ENCODE peak calls at places on chromosomes 11 and 22, in four cellular contexts. One of them, this sample, is unnamed.
A peak's percentile ranks its signal among the peaks of the same experiment; 100 is the strongest.

GRCh38 chr11:30172872-30173271 is 57.9 kb upstream of the FSHB start:
- DNase-seq in left lung: no peak
- DNase-seq in body of pancreas: no peak
- DNase-seq in IMR-90: no peak
- DNase-seq in this sample: no peak

GRCh38 chr22:46934746-46935491 is 172.5 kb downstream of the TBC1D22A start:
- DNase-seq in body of pancreas: peak; percentile 73
- DNase-seq in IMR-90: peak; percentile 98
- DNase-seq in left lung: no peak
- DNase-seq in this sample: peak; percentile 77

GRCh38 chr11:113274708-113275582 is 39.4 kb upstream of the TTC12 start:
- DNase-seq in body of pancreas: no peak
- DNase-seq in IMR-90: no peak
- DNase-seq in left lung: no peak
- DNase-seq in this sample: peak; percentile 19

GRCh38 chr22:50627452-50627913 is 469 bp downstream of the ARSA start:
- DNase-seq in body of pancreas: no peak
- DNase-seq in left lung: peak; percentile 83
- DNase-seq in IMR-90: no peak
- DNase-seq in this sample: no peak

GRCh38 chr11:469684-470667 is 19.9 kb downstream of the PTDSS2 start:
- DNase-seq in left lung: peak; percentile 79
- DNase-seq in IMR-90: peak; percentile 81
- DNase-seq in body of pancreas: peak; percentile 59
- DNase-seq in this sample: peak; percentile 71

GRCh38 chr11:13098067-13098466 is 89.0 kb downstream of the RASSF10 start:
- DNase-seq in IMR-90: no peak
- DNase-seq in body of pancreas: no peak
- DNase-seq in left lung: no peak
- DNase-seq in this sample: peak; percentile 37

GRCh38 chr11:118790357-118791014 is 478 bp downstream of the DDX6 start:
- DNase-seq in IMR-90: peak; percentile 56
- DNase-seq in left lung: peak; percentile 90
- DNase-seq in body of pancreas: peak; percentile 60
- DNase-seq in this sample: peak; percentile 58

GRCh38 chr22:50711446-50712340 is 26.3 kb upstream of the ACR start:
- DNase-seq in left lung: peak; percentile 39
- DNase-seq in IMR-90: no peak
- DNase-seq in body of pancreas: no peak
- DNase-seq in this sample: no peak

GRCh38 chr22:26357281-26357680 is 71.8 kb upstream of the ASPHD2 start:
- DNase-seq in body of pancreas: no peak
- DNase-seq in IMR-90: no peak
- DNase-seq in left lung: no peak
- DNase-seq in this sample: no peak

GRCh38 chr11:38795027-38795426 is 2197.0 kb upstream of the RAG2 start:
- DNase-seq in left lung: no peak
- DNase-seq in IMR-90: no peak
- DNase-seq in body of pancreas: no peak
- DNase-seq in this sample: no peak

GRCh38 chr11:12248330-12248729 is 129.0 kb upstream of the PARVA start:
- DNase-seq in left lung: peak; percentile 90
- DNase-seq in body of pancreas: peak; percentile 99
- DNase-seq in IMR-90: peak; percentile 57
- DNase-seq in this sample: no peak

GRCh38 chr11:120929664-120930154 is 94.2 kb upstream of the TBCEL start:
- DNase-seq in left lung: no peak
- DNase-seq in body of pancreas: peak; percentile 29
- DNase-seq in IMR-90: peak; percentile 26
- DNase-seq in this sample: peak; percentile 34

GRCh38 chr11:97739892-97740782 is 1280.6 kb upstream of the CNTN5 start:
- DNase-seq in left lung: no peak
- DNase-seq in IMR-90: peak; percentile 59
- DNase-seq in body of pancreas: no peak
- DNase-seq in this sample: no peak

GRCh38 chr22:30555282-30556210 is 9.0 kb upstream of the SEC14L6 start:
- DNase-seq in left lung: no peak
- DNase-seq in IMR-90: no peak
- DNase-seq in body of pancreas: no peak
- DNase-seq in this sample: no peak

GRCh38 chr11:61749607-61750217 is 2.7 kb upstream of the MYRF start:
- DNase-seq in left lung: no peak
- DNase-seq in IMR-90: no peak
- DNase-seq in body of pancreas: no peak
- DNase-seq in this sample: no peak

GRCh38 chr11:126355926-126356897 is 726 bp downstream of the ST3GAL4 start:
- DNase-seq in body of pancreas: no peak
- DNase-seq in left lung: peak; percentile 85
- DNase-seq in IMR-90: no peak
- DNase-seq in this sample: peak; percentile 86

GRCh38 chr11:76123243-76123642 is 83.1 kb downstream of the WNT11 start:
- DNase-seq in body of pancreas: no peak
- DNase-seq in IMR-90: no peak
- DNase-seq in left lung: no peak
- DNase-seq in this sample: no peak

GRCh38 chr11:124920870-124921609 is 2.0 kb downstream of the HEPN1 start:
- DNase-seq in body of pancreas: peak; percentile 61
- DNase-seq in IMR-90: peak; percentile 47
- DNase-seq in left lung: peak; percentile 89
- DNase-seq in this sample: no peak

GRCh38 chr11:127789887-127790286 is 789.3 kb upstream of the KIRREL3 start:
- DNase-seq in body of pancreas: no peak
- DNase-seq in IMR-90: peak; percentile 1
- DNase-seq in left lung: no peak
- DNase-seq in this sample: peak; percentile 26

GRCh38 chr11:44585421-44585820 is 20.0 kb downstream of the CD82 start:
- DNase-seq in body of pancreas: no peak
- DNase-seq in IMR-90: no peak
- DNase-seq in left lung: no peak
- DNase-seq in this sample: no peak

GRCh38 chr11:44579172-44579804 is 13.8 kb downstream of the CD82 start:
- DNase-seq in left lung: no peak
- DNase-seq in body of pancreas: no peak
- DNase-seq in IMR-90: no peak
- DNase-seq in this sample: no peak

GRCh38 chr11:44578279-44578678 is 12.8 kb downstream of the CD82 start:
- DNase-seq in body of pancreas: no peak
- DNase-seq in IMR-90: no peak
- DNase-seq in left lung: no peak
- DNase-seq in this sample: no peak

GRCh38 chr11:44582641-44583352 is 17.3 kb downstream of the CD82 start:
- DNase-seq in body of pancreas: no peak
- DNase-seq in IMR-90: no peak
- DNase-seq in left lung: no peak
- DNase-seq in this sample: no peak

GRCh38 chr11:44583353-44583669 is 17.8 kb downstream of the CD82 start:
- DNase-seq in body of pancreas: no peak
- DNase-seq in IMR-90: no peak
- DNase-seq in left lung: no peak
- DNase-seq in this sample: no peak
- H3K36me3 ChIP-seq in body of pancreas: peaks cover under 1% of the 10 kb centered on the region
- H3K36me3 ChIP-seq in IMR-90: peaks cover 10% of the 10 kb centered on the region
- H3K36me3 ChIP-seq in left lung: peaks cover 50% of the 10 kb centered on the region
- H3K36me3 ChIP-seq in this sample: peaks cover 14% of the 10 kb centered on the region

GRCh38 chr11:114625294-114625693 is 29.7 kb upstream of the NXPE4 start:
- DNase-seq in IMR-90: no peak
- DNase-seq in body of pancreas: no peak
- DNase-seq in left lung: no peak
- DNase-seq in this sample: no peak

GRCh38 chr11:114623720-114624119 is 28.1 kb upstream of the NXPE4 start:
- DNase-seq in left lung: no peak
- DNase-seq in IMR-90: no peak
- DNase-seq in body of pancreas: no peak
- DNase-seq in this sample: no peak

GRCh38 chr11:114621950-114622809 is 26.6 kb upstream of the NXPE4 start:
- DNase-seq in body of pancreas: no peak
- DNase-seq in IMR-90: no peak
- DNase-seq in left lung: no peak
- DNase-seq in this sample: no peak

GRCh38 chr11:114622858-114623257 is 27.3 kb upstream of the NXPE4 start:
- DNase-seq in IMR-90: no peak
- DNase-seq in left lung: no peak
- DNase-seq in body of pancreas: no peak
- DNase-seq in this sample: no peak

GRCh38 chr11:114624455-114625207 is 29.0 kb upstream of the NXPE4 start:
- DNase-seq in body of pancreas: no peak
- DNase-seq in IMR-90: no peak
- DNase-seq in left lung: no peak
- DNase-seq in this sample: no peak
- H3K9me3 ChIP-seq in body of pancreas: no peaks in the 10 kb centered on the region
- H3K9me3 ChIP-seq in IMR-90: no peaks in the 10 kb centered on the region
- H3K9me3 ChIP-seq in left lung: no peaks in the 10 kb centered on the region
- H3K9me3 ChIP-seq in this sample: no peaks in the 10 kb centered on the region

GRCh38 chr11:94735907-94736306 is 32.2 kb upstream of the AMOTL1 start:
- DNase-seq in body of pancreas: no peak
- DNase-seq in left lung: no peak
- DNase-seq in IMR-90: no peak
- DNase-seq in this sample: no peak

GRCh38 chr11:94731921-94732601 is 36.1 kb upstream of the AMOTL1 start:
- DNase-seq in body of pancreas: no peak
- DNase-seq in left lung: no peak
- DNase-seq in IMR-90: peak; percentile 91
- DNase-seq in this sample: peak; percentile 81

GRCh38 chr11:94737171-94737611 is 31.0 kb upstream of the AMOTL1 start:
- DNase-seq in body of pancreas: no peak
- DNase-seq in left lung: no peak
- DNase-seq in IMR-90: peak; percentile 54
- DNase-seq in this sample: peak; percentile 83

GRCh38 chr11:94732617-94733292 is 35.4 kb upstream of the AMOTL1 start:
- DNase-seq in left lung: peak; percentile 40
- DNase-seq in body of pancreas: no peak
- DNase-seq in IMR-90: peak; percentile 87
- DNase-seq in this sample: peak; percentile 92

DNA sequence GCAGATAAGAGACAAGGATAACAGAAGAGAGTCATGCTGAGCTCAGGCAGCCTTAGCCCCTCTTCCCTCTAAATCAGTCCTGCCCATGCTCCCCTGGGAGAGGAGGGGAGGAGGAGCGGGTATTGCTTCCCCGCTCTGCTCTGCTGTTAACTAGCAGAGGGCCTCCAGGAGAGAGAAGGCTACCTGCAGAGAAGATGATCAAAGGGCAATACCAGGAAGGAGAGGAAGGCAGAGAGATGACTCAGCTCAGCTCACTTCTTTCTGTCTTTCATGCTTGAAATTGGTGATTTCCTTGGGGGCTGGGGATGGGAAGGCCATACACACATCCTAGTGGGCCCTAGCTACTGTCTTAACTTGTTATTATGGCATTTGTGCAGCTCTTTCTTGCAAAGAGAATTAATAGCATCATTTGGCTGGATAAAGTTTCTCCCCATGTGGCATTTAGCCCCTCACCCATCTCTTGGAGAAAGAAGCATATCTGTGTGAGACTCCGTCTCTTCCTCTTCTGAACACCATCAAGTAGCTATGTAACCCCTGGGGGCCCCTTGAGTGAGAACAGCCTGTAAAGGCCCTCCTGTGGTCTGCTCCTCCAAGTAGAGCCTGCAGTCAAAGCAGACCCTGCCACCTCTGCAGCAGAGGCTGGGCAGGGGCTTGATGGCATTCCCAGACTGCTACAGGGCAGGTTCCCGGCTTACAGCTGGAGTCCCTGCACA is 33.4 kb upstream of the AMOTL1 start:
- DNase-seq in IMR-90: no peak
- DNase-seq in left lung: no peak
- DNase-seq in body of pancreas: no peak
- DNase-seq in this sample: no peak
- H3K4me3 ChIP-seq in IMR-90: no peak overlapping the region
- H3K4me3 ChIP-seq in left lung: no peak overlapping the region
- H3K4me3 ChIP-seq in body of pancreas: no peak overlapping the region
- H3K4me3 ChIP-seq in this sample: no peak overlapping the region

GRCh38 chr22:23285236-23285635 is 104.9 kb downstream of the BCR start:
- DNase-seq in IMR-90: no peak
- DNase-seq in body of pancreas: no peak
- DNase-seq in left lung: no peak
- DNase-seq in this sample: no peak

GRCh38 chr22:23285734-23286133 is 105.4 kb downstream of the BCR start:
- DNase-seq in left lung: no peak
- DNase-seq in IMR-90: peak; percentile 59
- DNase-seq in body of pancreas: no peak
- DNase-seq in this sample: no peak

GRCh38 chr22:23284504-23285033 is 104.3 kb downstream of the BCR start:
- DNase-seq in IMR-90: no peak
- DNase-seq in left lung: no peak
- DNase-seq in body of pancreas: no peak
- DNase-seq in this sample: no peak

GRCh38 chr22:23287136-23288095 is 107.1 kb downstream of the BCR start:
- DNase-seq in body of pancreas: no peak
- DNase-seq in IMR-90: no peak
- DNase-seq in left lung: no peak
- DNase-seq in this sample: no peak

DNA sequence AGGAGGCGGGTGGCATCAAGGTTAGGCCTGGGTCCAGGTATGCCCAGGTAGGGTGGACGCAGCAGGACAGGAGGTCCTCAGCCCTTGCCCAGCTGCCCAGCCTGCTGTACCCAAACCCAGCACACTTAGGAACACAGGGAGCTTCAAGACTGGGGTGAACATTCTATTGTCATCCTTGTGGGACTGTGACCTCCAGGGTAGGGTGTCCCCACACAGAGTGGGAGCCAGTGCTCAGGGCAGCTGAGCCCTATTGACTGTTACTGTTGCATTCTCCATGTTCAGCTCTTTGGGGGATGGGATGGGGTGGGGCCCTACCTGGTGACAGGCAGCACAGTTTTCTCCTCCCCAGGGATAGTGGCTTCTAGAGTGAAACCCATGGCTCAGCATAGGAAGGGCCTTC is 106.0 kb downstream of the BCR start:
- DNase-seq in body of pancreas: no peak
- DNase-seq in left lung: no peak
- DNase-seq in IMR-90: no peak
- DNase-seq in this sample: no peak
- H3K36me3 ChIP-seq in body of pancreas: peaks cover 4% of the 10 kb centered on the region
- H3K36me3 ChIP-seq in left lung: peaks cover 93% of the 10 kb centered on the region
- H3K36me3 ChIP-seq in IMR-90: peaks cover 39% of the 10 kb centered on the region
- H3K36me3 ChIP-seq in this sample: peaks cover 5% of the 10 kb centered on the region

DNA sequence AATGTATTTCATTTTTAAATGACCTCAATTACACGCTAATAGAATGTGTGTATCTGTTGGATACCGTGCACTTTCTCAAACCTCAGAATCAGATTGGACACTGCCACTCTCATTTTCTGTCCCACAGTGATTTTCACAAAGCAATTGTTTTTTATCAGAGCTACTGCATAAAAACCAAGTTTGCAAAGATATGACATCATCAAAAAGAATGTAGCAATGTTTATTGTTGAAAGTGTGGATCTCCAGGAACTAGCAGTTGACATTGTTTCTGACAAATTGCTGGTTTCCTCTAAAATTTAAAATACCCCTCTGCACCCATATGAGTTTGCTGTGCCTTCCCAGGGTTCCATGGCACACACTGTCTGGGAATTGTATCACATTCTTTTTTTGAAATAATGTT is 362.7 kb upstream of the DDI1 start:
- DNase-seq in left lung: no peak
- DNase-seq in IMR-90: peak; percentile 71
- DNase-seq in body of pancreas: no peak
- DNase-seq in this sample: no peak
- H3K9me3 ChIP-seq in left lung: no peaks in the 10 kb centered on the region
- H3K9me3 ChIP-seq in IMR-90: no peaks in the 10 kb centered on the region
- H3K9me3 ChIP-seq in body of pancreas: no peaks in the 10 kb centered on the region
- H3K9me3 ChIP-seq in this sample: no peaks in the 10 kb centered on the region

GRCh38 chr22:44714703-44715350 is 12.8 kb downstream of the PRR5 start:
- DNase-seq in left lung: no peak
- DNase-seq in body of pancreas: no peak
- DNase-seq in IMR-90: no peak
- DNase-seq in this sample: no peak
- H3K4me3 ChIP-seq in left lung: no peak overlapping the region
- H3K4me3 ChIP-seq in body of pancreas: no peak overlapping the region
- H3K4me3 ChIP-seq in IMR-90: no peak overlapping the region
- H3K4me3 ChIP-seq in this sample: no peak overlapping the region

This sample was measured in MG63.